ENCODE peak calls at places on chromosome 14, in six cellular contexts. I is T-helper 1 cell; F is amygdala; L is HT-29; W is stimulated activated naive B cell treated with anti-CD40 and anti-IgM and Interleukin-4, amounts not matched to agents 10 μg/mL and 1 μg/mL and 100 μg/mL, for 72 hours; M is SK-N-SH. R is an unnamed sample.

GRCh38 chr14:75283162-75283883 is 4.7 kb downstream of the FOS start:
- DNase-seq in I (peak; percentile 46), F (no peak), L (peak; percentile 90), W (no peak), M (no peak), R (no peak)

GRCh38 chr14:68888025-68888850 is 90.9 kb downstream of the ACTN1 start:
- DNase-seq in I (no peak), F (no peak), L (no peak), W (no peak), M (no peak), R (no peak)

GRCh38 chr14:41606249-41607118 is at the start of gene LRFN5:
- DNase-seq in I (no peak), F (no peak), L (no peak), W (no peak), M (peak; percentile 53), R (no peak)

GRCh38 chr14:51540364-51540763 is 111.3 kb upstream of the FRMD6 start:
- DNase-seq in I (no peak), F (no peak), L (no peak), W (no peak), M (no peak), R (no peak)

GRCh38 chr14:36717363-36717762 is 55.7 kb downstream of the PAX9 start:
- DNase-seq in I (no peak), F (no peak), L (no peak), W (no peak), M (no peak), R (no peak)

GRCh38 chr14:45249847-45250575 is 3.0 kb downstream of the MIS18BP1 start:
- DNase-seq in I (no peak), F (no peak), L (no peak), W (no peak), M (no peak), R (no peak)

GRCh38 chr14:65421201-65421981 is 8.9 kb downstream of the FUT8 start:
- DNase-seq in I (no peak), F (no peak), L (no peak), W (no peak), M (no peak), R (no peak)

GRCh38 chr14:22542360-22542759 is 46.7 kb downstream of the DAD1 start:
- DNase-seq in I (no peak), F (no peak), L (no peak), W (no peak), M (no peak), R (no peak)

GRCh38 chr14:38256358-38256840 is 506 bp upstream of the CLEC14A start:
- DNase-seq in I (no peak), F (no peak), L (no peak), W (no peak), M (no peak), R (no peak)

GRCh38 chr14:88546621-88547385 is 8.0 kb downstream of the PTPN21 start:
- DNase-seq in I (no peak), F (no peak), L (no peak), W (no peak), M (no peak), R (no peak)

GRCh38 chr14:77222546-77223225 is 41.1 kb downstream of the TMEM63C start:
- DNase-seq in I (no peak), F (no peak), L (no peak), W (no peak), M (no peak), R (no peak)

GRCh38 chr14:101336203-101336602 is 225.1 kb upstream of the DIO3 start:
- DNase-seq in I (no peak), F (no peak), L (no peak), W (no peak), M (no peak), R (no peak)

GRCh38 chr14:53591816-53592215 is 364.8 kb downstream of the BMP4 start:
- DNase-seq in I (no peak), F (no peak), L (no peak), W (no peak), M (no peak), R (no peak)

GRCh38 chr14:95261616-95262510 is 57.8 kb downstream of the CLMN start:
- DNase-seq in I (no peak), F (no peak), L (no peak), W (no peak), M (no peak), R (no peak)

GRCh38 chr14:28673056-28673455 is 93.5 kb upstream of the FOXG1 start:
- DNase-seq in I (no peak), F (no peak), L (no peak), W (no peak), M (no peak), R (no peak)

GRCh38 chr14:102323102-102323501 is 3.6 kb downstream of the ZNF839 start:
- DNase-seq in I (no peak), F (peak; percentile 12), L (peak; percentile 68), W (no peak), M (peak; percentile 70), R (no peak)

R was measured in activated CD8-positive, alpha-beta memory T cell treated with anti-CD3 and anti-CD28 coated beads, Interleukin-2, amount 50 U/mL, for 4 hours.